ENCODE peak calls at places on chromosomes 5 and 9, in six cellular contexts. O, J, V, Z, T and W are unnamed samples.

GRCh38 chr9:73074176-73074708 is 77.4 kb upstream of the ANXA1 start:
- DNase-seq in O (no peak), J (no peak), V (no peak), Z (no peak), T (no peak), W (no peak)

GRCh38 chr5:112960316-112960715 is 16.3 kb upstream of the DCP2 start:
- DNase-seq in O (no peak), J (no peak), V (no peak), Z (no peak), T (no peak), W (no peak)

GRCh38 chr5:87887247-87887646 is 381.4 kb downstream of the TMEM161B start:
- DNase-seq in O (no peak), J (no peak), V (no peak), Z (no peak), T (no peak), W (no peak)

GRCh38 chr9:22970434-22970975 is 523.9 kb downstream of the DMRTA1 start:
- DNase-seq in O (no peak), J (no peak), V (no peak), Z (no peak), T (no peak), W (no peak)

GRCh38 chr5:179165421-179166170 is 105.4 kb downstream of the ZNF354C start:
- DNase-seq in O (no peak), J (no peak), V (no peak), Z (no peak), T (no peak), W (no peak)

GRCh38 chr5:99721487-99721886 is 792.7 kb upstream of the CHD1 start:
- DNase-seq in O (no peak), J (no peak), V (no peak), Z (no peak), T (no peak), W (no peak)

GRCh38 chr5:33984671-33985124 is at the start of gene SLC45A2:
- DNase-seq in O (no peak), J (no peak), V (no peak), Z (peak), T (no peak), W (no peak)

GRCh38 chr5:135483254-135483653 is 31.1 kb upstream of the TIFAB start:
- DNase-seq in O (no peak), J (no peak), V (no peak), Z (no peak), T (no peak), W (no peak)

GRCh38 chr9:21096172-21096900 is 18.6 kb upstream of the IFNB1 start:
- DNase-seq in O (no peak), J (no peak), V (no peak), Z (peak), T (no peak), W (no peak)

GRCh38 chr5:138033916-138034315 is 1.0 kb upstream of the FAM13B start:
- DNase-seq in O (no peak), J (no peak), V (no peak), Z (peak), T (no peak), W (no peak)

GRCh38 chr9:29213374-29214161 is 1640.3 kb upstream of the C9orf72 start:
- DNase-seq in O (no peak), J (no peak), V (peak), Z (no peak), T (no peak), W (no peak)

GRCh38 chr5:83035373-83036170 is 41.6 kb downstream of the TMEM167A start:
- DNase-seq in O (no peak), J (no peak), V (no peak), Z (no peak), T (peak), W (no peak)

GRCh38 chr9:14722391-14723035 is at the start of gene CER1:
- DNase-seq in O (no peak), J (no peak), V (no peak), Z (no peak), T (no peak), W (no peak)

GRCh38 chr5:65157906-65158603 is 323.7 kb downstream of the ADAMTS6 start:
- DNase-seq in O (no peak), J (no peak), V (no peak), Z (no peak), T (no peak), W (no peak)

GRCh38 chr9:136520053-136520540 is 25.8 kb downstream of the NOTCH1 start:
- DNase-seq in O (no peak), J (no peak), V (no peak), Z (no peak), T (no peak), W (no peak)

GRCh38 chr9:33818832-33819500 is 2.0 kb downstream of the UBE2R2 start:
- DNase-seq in O (no peak), J (no peak), V (no peak), Z (peak), T (no peak), W (no peak)

GRCh38 chr5:133052317-133053175 is 733 bp downstream of the HSPA4 start:
- DNase-seq in O (peak), J (peak), V (peak), Z (peak), T (peak), W (peak)

GRCh38 chr5:17255471-17256016 is 38.1 kb downstream of the BASP1 start:
- DNase-seq in O (no peak), J (no peak), V (no peak), Z (no peak), T (no peak), W (no peak)

GRCh38 chr9:125997510-125997823 is 250.3 kb downstream of the PBX3 start:
- DNase-seq in O (no peak), J (no peak), V (no peak), Z (no peak), T (no peak), W (no peak)

GRCh38 chr5:154712518-154713437 is 42.4 kb upstream of the LARP1 start:
- DNase-seq in O (no peak), J (no peak), V (no peak), Z (no peak), T (no peak), W (no peak)

GRCh38 chr9:17800397-17800796 is 221.5 kb downstream of the SH3GL2 start:
- DNase-seq in O (no peak), J (no peak), V (no peak), Z (no peak), T (no peak), W (no peak)

GRCh38 chr5:40995816-40996586 is 75.1 kb downstream of the MROH2B start:
- DNase-seq in O (no peak), J (no peak), V (no peak), Z (no peak), T (no peak), W (no peak)

GRCh38 chr5:36228505-36228904 is 13.2 kb downstream of the NADK2 start:
- DNase-seq in O (no peak), J (no peak), V (no peak), Z (no peak), T (no peak), W (no peak)

GRCh38 chr5:138180183-138180782 is 1.4 kb downstream of the KIF20A start:
- DNase-seq in O (no peak), J (no peak), V (no peak), Z (peak), T (no peak), W (peak)

GRCh38 chr5:158140120-158140778 is 281.3 kb upstream of the CLINT1 start:
- DNase-seq in O (no peak), J (no peak), V (peak), Z (no peak), T (peak), W (no peak)

GRCh38 chr5:169576181-169576598 is 7.4 kb upstream of the SPDL1 start:
- DNase-seq in O (peak), J (no peak), V (peak), Z (peak), T (no peak), W (no peak)

GRCh38 chr9:127967151-127967809 is 13.5 kb downstream of the EEIG1 start:
- DNase-seq in O (no peak), J (peak), V (no peak), Z (no peak), T (no peak), W (no peak)

GRCh38 chr9:33136721-33137120 is 30.4 kb downstream of the B4GALT1 start:
- DNase-seq in O (no peak), J (peak), V (no peak), Z (no peak), T (no peak), W (no peak)

GRCh38 chr5:176619203-176619568 is 9.2 kb upstream of the GPRIN1 start:
- DNase-seq in O (no peak), J (no peak), V (no peak), Z (peak), T (peak), W (peak)

GRCh38 chr5:78204241-78204640 is 90.3 kb downstream of the AP3B1 start:
- DNase-seq in O (no peak), J (no peak), V (no peak), Z (no peak), T (no peak), W (no peak)

GRCh38 chr9:78605029-78605930 is 308.4 kb downstream of the PSAT1 start:
- DNase-seq in O (no peak), J (peak), V (no peak), Z (no peak), T (no peak), W (no peak)

GRCh38 chr9:136829981-136830885 is 12.0 kb upstream of the AJM1 start:
- DNase-seq in O (no peak), J (peak), V (no peak), Z (no peak), T (no peak), W (no peak)

GRCh38 chr9:13750061-13750460 is 470.6 kb upstream of the MPDZ start:
- DNase-seq in O (no peak), J (no peak), V (no peak), Z (peak), T (no peak), W (peak)

GRCh38 chr9:79638806-79639205 is 67.0 kb downstream of the TLE4 start:
- DNase-seq in O (no peak), J (no peak), V (no peak), Z (no peak), T (no peak), W (no peak)

GRCh38 chr9:98192503-98193335 is at the start of gene CORO2A:
- DNase-seq in O (peak), J (peak), V (peak), Z (peak), T (no peak), W (peak)
- TF ChIP-seq POLR2A in O (no peak), J (no peak), V (peak), Z (no peak), T (peak), W (peak)

DNA sequence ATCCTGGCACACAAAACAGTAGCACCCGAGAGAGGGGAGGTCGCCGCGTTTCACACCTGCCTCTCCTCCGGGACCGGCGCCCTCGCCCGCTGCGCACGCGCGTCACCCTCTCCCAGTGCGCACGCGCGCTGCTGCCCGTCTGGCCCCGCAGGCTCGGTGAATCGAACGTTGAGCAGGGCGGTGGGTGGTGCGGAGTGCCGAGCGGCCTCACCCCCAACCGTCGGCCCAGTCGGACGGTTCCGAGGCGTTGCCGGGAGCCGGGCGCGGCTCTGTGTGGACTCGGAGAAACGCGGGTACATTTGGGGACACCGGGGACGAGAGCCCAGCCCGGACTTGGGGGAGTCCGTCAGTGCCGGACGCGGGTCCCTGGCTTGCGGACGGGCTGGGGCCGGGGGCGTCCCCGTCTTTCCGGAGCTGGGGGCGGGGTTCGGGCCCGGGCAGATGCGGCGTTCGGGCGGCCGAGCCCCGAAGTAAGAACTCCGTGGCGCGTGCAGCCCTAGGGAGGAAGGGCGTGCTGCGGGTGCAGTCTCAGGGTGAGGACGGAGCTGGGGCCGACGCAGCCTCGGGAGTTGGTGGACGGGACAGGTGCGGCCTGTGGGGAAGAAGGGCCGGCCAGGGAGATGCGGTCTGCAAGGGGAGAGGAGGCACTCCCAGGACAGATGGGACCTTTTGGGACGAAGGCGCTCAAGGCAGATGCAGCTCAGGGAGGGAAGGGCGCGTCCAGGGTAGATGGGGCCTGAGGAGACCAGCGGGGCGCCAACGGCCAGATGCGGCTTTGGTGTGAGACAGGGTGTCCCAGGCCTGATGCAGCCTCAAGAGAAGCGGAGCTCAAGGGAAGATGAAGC is at the start of gene POMT1:
- DNase-seq in O (peak), J (peak), V (peak), Z (peak), T (peak), W (peak)
- TF ChIP-seq POLR2A in O (no peak), J (no peak), V (no peak), Z (no peak), T (peak), W (peak)

GRCh38 chr9:122015165-122015821 is 77.8 kb downstream of the TTLL11 start:
- DNase-seq in O (no peak), J (no peak), V (no peak), Z (no peak), T (no peak), W (no peak)
- TF ChIP-seq POLR2A in O (no peak), J (no peak), V (no peak), Z (no peak), T (no peak), W (no peak)

GRCh38 chr9:111959468-111959941 is 62.9 kb downstream of the UGCG start:
- DNase-seq in O (peak), J (no peak), V (no peak), Z (peak), T (peak), W (peak)
- TF ChIP-seq POLR2A in O (no peak), J (no peak), V (no peak), Z (no peak), T (peak), W (no peak)

GRCh38 chr9:93064392-93065124 is 6.1 kb downstream of the SUSD3 start:
- DNase-seq in O (peak), J (no peak), V (no peak), Z (no peak), T (no peak), W (no peak)
- TF ChIP-seq POLR2A in O (no peak), J (no peak), V (no peak), Z (no peak), T (no peak), W (no peak)

GRCh38 chr9:129755151-129755550 is 2.3 kb upstream of the PTGES start:
- DNase-seq in O (no peak), J (no peak), V (no peak), Z (no peak), T (no peak), W (no peak)

GRCh38 chr9:129750010-129750409 is 2.8 kb downstream of the PTGES start:
- DNase-seq in O (peak), J (no peak), V (no peak), Z (no peak), T (no peak), W (no peak)

GRCh38 chr9:129756191-129756590 is 3.3 kb upstream of the PTGES start:
- DNase-seq in O (no peak), J (no peak), V (no peak), Z (no peak), T (no peak), W (no peak)

GRCh38 chr9:129751841-129752801 is 721 bp downstream of the PTGES start:
- DNase-seq in O (peak), J (no peak), V (no peak), Z (no peak), T (no peak), W (no peak)

GRCh38 chr9:129752915-129753724 is at the start of gene PTGES:
- DNase-seq in O (peak), J (peak), V (peak), Z (peak), T (peak), W (peak)
- TF ChIP-seq POLR2A in O (no peak), J (no peak), V (no peak), Z (peak), T (peak), W (no peak)